ENCODE peak calls at places on chromosome 6, in ten cellular contexts. One of them, this sample, is unnamed.

GRCh38 chr6:37807656-37808055 is 11.9 kb upstream of the ZFAND3 start:
- DNase-seq in cardiac muscle cell: no peak
- DNase-seq in GM23248: peak
- DNase-seq in transverse colon: no peak
- DNase-seq in kidney: peak
- DNase-seq in suprapubic skin: no peak
- DNase-seq in left lung: peak
- DNase-seq in upper lobe of right lung: no peak
- DNase-seq in HCT116: no peak
- DNase-seq in body of pancreas: peak
- DNase-seq in this sample: no peak

GRCh38 chr6:89679215-89680120 is 40.9 kb upstream of the LYRM2 start:
- DNase-seq in upper lobe of right lung: no peak
- DNase-seq in kidney: no peak
- DNase-seq in cardiac muscle cell: no peak
- DNase-seq in transverse colon: no peak
- DNase-seq in suprapubic skin: no peak
- DNase-seq in HCT116: no peak
- DNase-seq in GM23248: no peak
- DNase-seq in body of pancreas: no peak
- DNase-seq in left lung: no peak
- DNase-seq in this sample: no peak

GRCh38 chr6:136549359-136550044 is 720 bp downstream of the MAP7 start:
- DNase-seq in kidney: peak
- DNase-seq in transverse colon: peak
- DNase-seq in cardiac muscle cell: peak
- DNase-seq in left lung: peak
- DNase-seq in HCT116: no peak
- DNase-seq in GM23248: peak
- DNase-seq in suprapubic skin: peak
- DNase-seq in body of pancreas: peak
- DNase-seq in upper lobe of right lung: peak
- DNase-seq in this sample: no peak

GRCh38 chr6:148535976-148536375 is 193.3 kb downstream of the SASH1 start:
- DNase-seq in HCT116: no peak
- DNase-seq in GM23248: peak
- DNase-seq in body of pancreas: no peak
- DNase-seq in upper lobe of right lung: no peak
- DNase-seq in cardiac muscle cell: no peak
- DNase-seq in kidney: no peak
- DNase-seq in suprapubic skin: no peak
- DNase-seq in left lung: no peak
- DNase-seq in transverse colon: no peak
- DNase-seq in this sample: no peak

GRCh38 chr6:167141667-167142432 is 15.9 kb downstream of the GPR31 start:
- DNase-seq in left lung: peak
- DNase-seq in cardiac muscle cell: peak
- DNase-seq in kidney: no peak
- DNase-seq in GM23248: peak
- DNase-seq in body of pancreas: peak
- DNase-seq in upper lobe of right lung: no peak
- DNase-seq in suprapubic skin: no peak
- DNase-seq in HCT116: peak
- DNase-seq in transverse colon: peak
- DNase-seq in this sample: no peak

GRCh38 chr6:27791182-27791939 is 120.8 kb downstream of the OR2B2 start:
- DNase-seq in kidney: peak
- DNase-seq in upper lobe of right lung: no peak
- DNase-seq in suprapubic skin: no peak
- DNase-seq in body of pancreas: peak
- DNase-seq in transverse colon: peak
- DNase-seq in left lung: no peak
- DNase-seq in GM23248: peak
- DNase-seq in cardiac muscle cell: peak
- DNase-seq in HCT116: peak
- DNase-seq in this sample: peak

GRCh38 chr6:6581014-6581413 is 7.5 kb upstream of the LY86 start:
- DNase-seq in body of pancreas: no peak
- DNase-seq in suprapubic skin: no peak
- DNase-seq in left lung: no peak
- DNase-seq in kidney: no peak
- DNase-seq in HCT116: no peak
- DNase-seq in upper lobe of right lung: no peak
- DNase-seq in cardiac muscle cell: no peak
- DNase-seq in GM23248: no peak
- DNase-seq in transverse colon: no peak
- DNase-seq in this sample: no peak

GRCh38 chr6:161940519-161940918 is 666.7 kb upstream of the AGPAT4 start:
- DNase-seq in HCT116: no peak
- DNase-seq in suprapubic skin: no peak
- DNase-seq in left lung: no peak
- DNase-seq in body of pancreas: no peak
- DNase-seq in GM23248: no peak
- DNase-seq in upper lobe of right lung: no peak
- DNase-seq in cardiac muscle cell: no peak
- DNase-seq in kidney: no peak
- DNase-seq in transverse colon: no peak
- DNase-seq in this sample: no peak

DNA sequence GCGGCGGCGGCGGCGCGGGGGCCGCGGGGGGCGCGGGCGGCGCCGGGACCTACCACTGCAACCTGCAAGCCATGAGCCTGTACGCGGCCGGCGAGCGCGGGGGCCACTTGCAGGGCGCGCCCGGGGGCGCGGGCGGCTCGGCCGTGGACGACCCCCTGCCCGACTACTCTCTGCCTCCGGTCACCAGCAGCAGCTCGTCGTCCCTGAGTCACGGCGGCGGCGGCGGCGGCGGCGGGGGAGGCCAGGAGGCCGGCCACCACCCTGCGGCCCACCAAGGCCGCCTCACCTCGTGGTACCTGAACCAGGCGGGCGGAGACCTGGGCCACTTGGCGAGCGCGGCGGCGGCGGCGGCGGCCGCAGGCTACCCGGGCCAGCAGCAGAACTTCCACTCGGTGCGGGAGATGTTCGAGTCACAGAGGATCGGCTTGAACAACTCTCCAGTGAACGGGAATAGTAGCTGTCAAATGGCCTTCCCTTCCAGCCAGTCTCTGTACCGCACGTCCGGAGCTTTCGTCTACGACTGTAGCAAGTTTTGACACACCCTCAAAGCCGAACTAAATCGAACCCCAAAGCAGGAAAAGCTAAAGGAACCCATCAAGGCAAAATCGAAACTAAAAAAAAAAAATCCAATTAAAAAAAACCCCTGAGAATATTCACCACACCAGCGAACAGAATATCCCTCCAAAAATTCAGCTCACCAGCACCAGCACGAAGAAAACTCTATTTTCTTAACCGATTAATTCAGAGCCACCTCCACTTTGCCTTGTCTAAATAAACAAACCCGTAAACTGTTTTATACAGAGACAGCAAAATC is 2.1 kb downstream of the FOXC1 start:
- DNase-seq in HCT116: no peak
- DNase-seq in body of pancreas: no peak
- DNase-seq in left lung: peak
- DNase-seq in upper lobe of right lung: no peak
- DNase-seq in kidney: peak
- DNase-seq in GM23248: peak
- DNase-seq in transverse colon: no peak
- DNase-seq in suprapubic skin: no peak
- DNase-seq in cardiac muscle cell: no peak
- DNase-seq in this sample: no peak
- H3K27ac ChIP-seq in HCT116: peak
- H3K27ac ChIP-seq in body of pancreas: peak
- H3K27ac ChIP-seq in left lung: no peak
- H3K27ac ChIP-seq in upper lobe of right lung: no peak
- H3K27ac ChIP-seq in kidney: peak
- H3K27ac ChIP-seq in GM23248: peak
- H3K27ac ChIP-seq in transverse colon: no peak
- H3K27ac ChIP-seq in suprapubic skin: peak
- H3K27ac ChIP-seq in cardiac muscle cell: no peak
- H3K27ac ChIP-seq in this sample: no peak

GRCh38 chr6:163338671-163339405 is 75.7 kb upstream of the QKI start:
- DNase-seq in left lung: no peak
- DNase-seq in HCT116: no peak
- DNase-seq in body of pancreas: no peak
- DNase-seq in upper lobe of right lung: no peak
- DNase-seq in GM23248: peak
- DNase-seq in cardiac muscle cell: peak
- DNase-seq in kidney: no peak
- DNase-seq in transverse colon: no peak
- DNase-seq in suprapubic skin: no peak
- DNase-seq in this sample: peak

GRCh38 chr6:163341671-163342070 is 72.8 kb upstream of the QKI start:
- DNase-seq in kidney: no peak
- DNase-seq in upper lobe of right lung: no peak
- DNase-seq in left lung: no peak
- DNase-seq in body of pancreas: no peak
- DNase-seq in cardiac muscle cell: peak
- DNase-seq in GM23248: no peak
- DNase-seq in suprapubic skin: no peak
- DNase-seq in transverse colon: no peak
- DNase-seq in HCT116: no peak
- DNase-seq in this sample: no peak

GRCh38 chr6:163341224-163341623 is 73.3 kb upstream of the QKI start:
- DNase-seq in left lung: no peak
- DNase-seq in upper lobe of right lung: no peak
- DNase-seq in kidney: no peak
- DNase-seq in GM23248: no peak
- DNase-seq in suprapubic skin: no peak
- DNase-seq in body of pancreas: no peak
- DNase-seq in cardiac muscle cell: no peak
- DNase-seq in transverse colon: no peak
- DNase-seq in HCT116: no peak
- DNase-seq in this sample: no peak

GRCh38 chr6:163339466-163339865 is 75.1 kb upstream of the QKI start:
- DNase-seq in cardiac muscle cell: no peak
- DNase-seq in transverse colon: no peak
- DNase-seq in HCT116: no peak
- DNase-seq in GM23248: no peak
- DNase-seq in left lung: no peak
- DNase-seq in suprapubic skin: no peak
- DNase-seq in kidney: no peak
- DNase-seq in body of pancreas: no peak
- DNase-seq in upper lobe of right lung: no peak
- DNase-seq in this sample: no peak

GRCh38 chr6:163340201-163340887 is 74.2 kb upstream of the QKI start:
- DNase-seq in kidney: no peak
- DNase-seq in body of pancreas: no peak
- DNase-seq in upper lobe of right lung: no peak
- DNase-seq in GM23248: no peak
- DNase-seq in transverse colon: no peak
- DNase-seq in suprapubic skin: no peak
- DNase-seq in left lung: no peak
- DNase-seq in cardiac muscle cell: no peak
- DNase-seq in HCT116: no peak
- DNase-seq in this sample: no peak
- H3K27ac ChIP-seq in kidney: no peak
- H3K27ac ChIP-seq in body of pancreas: no peak
- H3K27ac ChIP-seq in upper lobe of right lung: no peak
- H3K27ac ChIP-seq in GM23248: no peak
- H3K27ac ChIP-seq in transverse colon: no peak
- H3K27ac ChIP-seq in suprapubic skin: no peak
- H3K27ac ChIP-seq in left lung: no peak
- H3K27ac ChIP-seq in cardiac muscle cell: peak
- H3K27ac ChIP-seq in HCT116: no peak
- H3K27ac ChIP-seq in this sample: peak

DNA sequence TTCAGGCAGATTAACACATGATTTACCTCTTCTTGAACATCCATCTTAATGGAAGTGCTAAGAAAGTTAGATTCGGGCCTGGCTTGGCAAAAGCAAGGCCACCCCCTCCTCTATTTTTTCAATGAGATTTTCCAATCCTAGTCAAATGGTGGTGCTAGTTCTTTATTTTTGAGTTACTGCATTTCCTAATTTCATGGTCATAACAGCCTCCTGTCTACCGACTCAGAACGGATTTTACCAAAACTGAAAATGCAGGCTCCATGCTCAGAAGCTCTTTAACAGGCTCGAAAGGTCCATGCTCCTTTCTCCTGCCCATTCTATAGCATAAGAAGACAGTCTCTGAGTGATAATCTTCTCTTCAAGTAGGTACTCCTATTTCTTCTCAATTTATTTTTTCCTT is 117.2 kb upstream of the ESR1 start:
- DNase-seq in suprapubic skin: no peak
- DNase-seq in upper lobe of right lung: no peak
- DNase-seq in transverse colon: no peak
- DNase-seq in cardiac muscle cell: no peak
- DNase-seq in body of pancreas: no peak
- DNase-seq in left lung: no peak
- DNase-seq in HCT116: no peak
- DNase-seq in kidney: no peak
- DNase-seq in GM23248: peak
- DNase-seq in this sample: no peak
- H3K27ac ChIP-seq in suprapubic skin: peak
- H3K27ac ChIP-seq in upper lobe of right lung: peak
- H3K27ac ChIP-seq in transverse colon: peak
- H3K27ac ChIP-seq in cardiac muscle cell: no peak
- H3K27ac ChIP-seq in body of pancreas: no peak
- H3K27ac ChIP-seq in left lung: peak
- H3K27ac ChIP-seq in HCT116: no peak
- H3K27ac ChIP-seq in kidney: peak
- H3K27ac ChIP-seq in GM23248: peak
- H3K27ac ChIP-seq in this sample: no peak

GRCh38 chr6:125945378-125946141 is 11.0 kb upstream of the HINT3 start:
- DNase-seq in transverse colon: no peak
- DNase-seq in kidney: no peak
- DNase-seq in cardiac muscle cell: no peak
- DNase-seq in suprapubic skin: no peak
- DNase-seq in GM23248: peak
- DNase-seq in HCT116: no peak
- DNase-seq in left lung: no peak
- DNase-seq in upper lobe of right lung: no peak
- DNase-seq in body of pancreas: no peak
- DNase-seq in this sample: no peak

GRCh38 chr6:125944434-125944816 is 12.1 kb upstream of the HINT3 start:
- DNase-seq in transverse colon: peak
- DNase-seq in body of pancreas: peak
- DNase-seq in HCT116: no peak
- DNase-seq in left lung: no peak
- DNase-seq in cardiac muscle cell: no peak
- DNase-seq in suprapubic skin: peak
- DNase-seq in GM23248: peak
- DNase-seq in kidney: peak
- DNase-seq in upper lobe of right lung: peak
- DNase-seq in this sample: no peak

GRCh38 chr6:125943528-125944433 is 12.8 kb upstream of the HINT3 start:
- DNase-seq in upper lobe of right lung: no peak
- DNase-seq in kidney: no peak
- DNase-seq in body of pancreas: no peak
- DNase-seq in cardiac muscle cell: no peak
- DNase-seq in HCT116: no peak
- DNase-seq in transverse colon: no peak
- DNase-seq in GM23248: no peak
- DNase-seq in suprapubic skin: no peak
- DNase-seq in left lung: no peak
- DNase-seq in this sample: no peak

GRCh38 chr6:125942677-125943527 is 13.7 kb upstream of the HINT3 start:
- DNase-seq in transverse colon: peak
- DNase-seq in body of pancreas: peak
- DNase-seq in suprapubic skin: no peak
- DNase-seq in left lung: no peak
- DNase-seq in HCT116: no peak
- DNase-seq in upper lobe of right lung: no peak
- DNase-seq in cardiac muscle cell: no peak
- DNase-seq in kidney: no peak
- DNase-seq in GM23248: peak
- DNase-seq in this sample: no peak

GRCh38 chr6:125944896-125945295 is 11.7 kb upstream of the HINT3 start:
- DNase-seq in GM23248: no peak
- DNase-seq in upper lobe of right lung: no peak
- DNase-seq in transverse colon: no peak
- DNase-seq in left lung: no peak
- DNase-seq in body of pancreas: no peak
- DNase-seq in cardiac muscle cell: no peak
- DNase-seq in kidney: no peak
- DNase-seq in suprapubic skin: no peak
- DNase-seq in HCT116: no peak
- DNase-seq in this sample: no peak
- H3K27ac ChIP-seq in GM23248: peak
- H3K27ac ChIP-seq in upper lobe of right lung: peak
- H3K27ac ChIP-seq in transverse colon: peak
- H3K27ac ChIP-seq in left lung: peak
- H3K27ac ChIP-seq in body of pancreas: peak
- H3K27ac ChIP-seq in cardiac muscle cell: no peak
- H3K27ac ChIP-seq in kidney: no peak
- H3K27ac ChIP-seq in suprapubic skin: peak
- H3K27ac ChIP-seq in HCT116: no peak
- H3K27ac ChIP-seq in this sample: peak